ENCODE peak calls at places on chromosomes 4 and X, in five cellular contexts. O is renal cortical epithelial cell; Z is CMK; R is stimulated activated CD4-positive, alpha-beta T cell treated with anti-CD3 and anti-CD28 coated beads, Interleukin-2, amount 100 ng/mL, for 48 hours; I is choroid plexus epithelial cell. S is an unnamed sample.
A peak's percentile ranks its signal among the peaks of the same experiment; 100 is the strongest.

GRCh38 chr4:60039908-60040307 is 1160.2 kb upstream of the ADGRL3 start:
- DNase-seq in O (no peak), Z (no peak), R (no peak), I (no peak), S (no peak)

GRCh38 chrX:19604375-19604774 is 89.1 kb upstream of the MAP3K15 start:
- DNase-seq in O (no peak), Z (no peak), R (no peak), I (no peak), S (no peak)

GRCh38 chr4:105560488-105560887 is 8.1 kb downstream of the ARHGEF38 start:
- DNase-seq in O (peak; percentile 81), Z (no peak), R (no peak), I (peak; percentile 5), S (no peak)

GRCh38 chr4:54703182-54703581 is 45.4 kb downstream of the KIT start:
- DNase-seq in O (no peak), Z (no peak), R (no peak), I (no peak), S (no peak)

GRCh38 chrX:51837926-51838325 is 55.5 kb upstream of the MAGED1 start:
- DNase-seq in O (peak; percentile 40), Z (no peak), R (no peak), I (peak; percentile 76), S (no peak)

GRCh38 chr4:67779631-67780030 is 25.4 kb upstream of the GNRHR start:
- DNase-seq in O (peak; percentile 32), Z (no peak), R (no peak), I (no peak), S (no peak)

GRCh38 chr4:88015659-88016295 is 8.3 kb downstream of the PKD2 start:
- DNase-seq in O (peak; percentile 74), Z (no peak), R (no peak), I (no peak), S (no peak)

GRCh38 chrX:115233497-115234219 is at the start of gene LRCH2:
- DNase-seq in O (no peak), Z (no peak), R (no peak), I (peak; percentile 39), S (peak; percentile 11)

GRCh38 chr4:174592985-174593335 is 70.7 kb upstream of the HPGD start:
- DNase-seq in O (peak; percentile 79), Z (no peak), R (no peak), I (peak; percentile 75), S (no peak)

GRCh38 chr4:12703076-12703475 is 781.1 kb downstream of the RAB28 start:
- DNase-seq in O (peak; percentile 1), Z (no peak), R (no peak), I (no peak), S (no peak)

GRCh38 chrX:12961191-12961718 is 13.7 kb upstream of the TMSB4X start:
- DNase-seq in O (no peak), Z (no peak), R (no peak), I (peak; percentile 9), S (no peak)